ENCODE peak calls at places on chromosomes 5 and 9, in seven cellular contexts. F, K, A, B, V, E and R are unnamed samples.

GRCh38 chr5:175745212-175745611 is 87.3 kb downstream of the HRH2 start:
- DNase-seq in F (no peak), K (no peak), A (no peak), B (no peak), V (no peak), E (no peak), R (no peak)

GRCh38 chr9:120396926-120397325 is 183.0 kb downstream of the CDK5RAP2 start:
- DNase-seq in F (no peak), K (no peak), A (no peak), B (no peak), V (no peak), E (no peak), R (no peak)

GRCh38 chr9:13078164-13078563 is 201.3 kb downstream of the MPDZ start:
- DNase-seq in F (no peak), K (no peak), A (no peak), B (no peak), V (no peak), E (no peak), R (no peak)

GRCh38 chr5:136522217-136522956 is 157.0 kb upstream of the TRPC7 start:
- DNase-seq in F (no peak), K (no peak), A (no peak), B (no peak), V (no peak), E (peak), R (no peak)

GRCh38 chr9:107438211-107439030 is 51.1 kb downstream of the KLF4 start:
- DNase-seq in F (no peak), K (no peak), A (no peak), B (no peak), V (no peak), E (no peak), R (no peak)

GRCh38 chr5:431001-431710 is 11.8 kb upstream of the EXOC3 start:
- DNase-seq in F (no peak), K (no peak), A (peak), B (no peak), V (peak), E (peak), R (peak)

GRCh38 chr9:35287986-35288515 is 126.2 kb downstream of the UNC13B start:
- DNase-seq in F (no peak), K (no peak), A (no peak), B (no peak), V (peak), E (no peak), R (no peak)

GRCh38 chr5:94422819-94423218 is 195.6 kb downstream of the KIAA0825 start:
- DNase-seq in F (no peak), K (no peak), A (peak), B (no peak), V (peak), E (no peak), R (no peak)

GRCh38 chr9:15909297-15909696 is 356.5 kb downstream of the CCDC171 start:
- DNase-seq in F (no peak), K (no peak), A (no peak), B (no peak), V (peak), E (peak), R (no peak)

GRCh38 chr9:95157491-95158151 is 159.9 kb downstream of the FANCC start:
- DNase-seq in F (no peak), K (no peak), A (no peak), B (peak), V (peak), E (peak), R (no peak)

GRCh38 chr9:122498883-122499288 is 11.7 kb upstream of the OR1J2 start:
- DNase-seq in F (no peak), K (no peak), A (peak), B (no peak), V (peak), E (peak), R (peak)

GRCh38 chr5:56696900-56697299 is 118.4 kb upstream of the MAP3K1 start:
- DNase-seq in F (no peak), K (no peak), A (no peak), B (peak), V (peak), E (peak), R (no peak)

GRCh38 chr9:106588601-106589000 is 274.4 kb upstream of the ZNF462 start:
- DNase-seq in F (no peak), K (no peak), A (no peak), B (no peak), V (no peak), E (peak), R (no peak)

GRCh38 chr5:169336234-169336633 is 35.3 kb upstream of the SLIT3 start:
- DNase-seq in F (no peak), K (no peak), A (no peak), B (no peak), V (no peak), E (no peak), R (no peak)

GRCh38 chr5:58545912-58546311 is 37.0 kb upstream of the RAB3C start:
- DNase-seq in F (no peak), K (no peak), A (no peak), B (no peak), V (no peak), E (no peak), R (no peak)

GRCh38 chr5:73437126-73438047 is 11.2 kb downstream of the FOXD1 start:
- DNase-seq in F (no peak), K (no peak), A (peak), B (no peak), V (peak), E (peak), R (no peak)

GRCh38 chr5:52269395-52269794 is 518.3 kb upstream of the ITGA1 start:
- DNase-seq in F (no peak), K (no peak), A (no peak), B (no peak), V (no peak), E (no peak), R (no peak)

GRCh38 chr5:168908207-168908606 is 329.0 kb upstream of the PANK3 start:
- DNase-seq in F (no peak), K (no peak), A (no peak), B (peak), V (no peak), E (peak), R (no peak)

GRCh38 chr9:4762889-4763521 is 22.0 kb upstream of the AK3 start:
- DNase-seq in F (no peak), K (no peak), A (no peak), B (no peak), V (no peak), E (peak), R (no peak)

GRCh38 chr5:128376577-128376976 is 161.5 kb downstream of the FBN2 start:
- DNase-seq in F (no peak), K (no peak), A (no peak), B (no peak), V (no peak), E (no peak), R (no peak)

GRCh38 chr9:132931178-132931735 is 13.2 kb downstream of the TSC1 start:
- DNase-seq in F (no peak), K (no peak), A (no peak), B (no peak), V (peak), E (no peak), R (no peak)

GRCh38 chr5:179268399-179268952 is 76.8 kb downstream of the ADAMTS2 start:
- DNase-seq in F (peak), K (peak), A (no peak), B (no peak), V (no peak), E (no peak), R (no peak)
- TF ChIP-seq CTCF in F (no peak), K (no peak), A (no peak), B (no peak), V (no peak), E (no peak), R (no peak)

DNA sequence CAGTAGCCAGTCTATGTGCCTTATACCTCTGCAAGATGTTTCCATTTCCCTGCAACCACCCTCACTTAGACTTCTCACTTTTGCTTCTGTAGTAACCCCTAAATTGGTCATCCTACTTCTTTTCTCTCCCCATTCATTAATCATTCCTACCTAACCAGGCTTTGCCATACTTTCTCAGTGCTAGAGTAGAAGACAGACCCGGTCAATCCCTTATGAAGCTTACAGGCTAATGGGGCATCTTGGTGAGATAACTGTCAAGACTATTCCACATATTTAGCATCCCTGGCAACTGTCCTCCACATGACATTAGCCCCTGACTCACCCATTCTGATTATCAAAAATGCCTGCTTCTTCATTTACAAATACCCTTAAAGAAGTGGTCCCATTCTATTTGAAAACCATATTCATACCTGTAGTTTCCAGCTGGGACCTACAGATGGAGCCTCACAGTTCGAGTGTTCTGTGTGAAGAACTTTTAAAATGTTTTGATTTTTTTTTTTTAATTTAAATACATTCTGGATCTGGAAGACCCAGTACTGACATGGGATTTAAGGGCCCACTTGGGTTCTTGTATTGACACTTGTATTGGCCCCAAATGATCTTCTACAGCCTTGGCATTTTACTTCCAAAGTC is 21.0 kb downstream of the F2RL2 start:
- DNase-seq in F (no peak), K (no peak), A (no peak), B (no peak), V (peak), E (no peak), R (no peak)
- TF ChIP-seq CTCF in F (no peak), K (no peak), A (peak), B (no peak), V (peak), E (peak), R (no peak)

DNA sequence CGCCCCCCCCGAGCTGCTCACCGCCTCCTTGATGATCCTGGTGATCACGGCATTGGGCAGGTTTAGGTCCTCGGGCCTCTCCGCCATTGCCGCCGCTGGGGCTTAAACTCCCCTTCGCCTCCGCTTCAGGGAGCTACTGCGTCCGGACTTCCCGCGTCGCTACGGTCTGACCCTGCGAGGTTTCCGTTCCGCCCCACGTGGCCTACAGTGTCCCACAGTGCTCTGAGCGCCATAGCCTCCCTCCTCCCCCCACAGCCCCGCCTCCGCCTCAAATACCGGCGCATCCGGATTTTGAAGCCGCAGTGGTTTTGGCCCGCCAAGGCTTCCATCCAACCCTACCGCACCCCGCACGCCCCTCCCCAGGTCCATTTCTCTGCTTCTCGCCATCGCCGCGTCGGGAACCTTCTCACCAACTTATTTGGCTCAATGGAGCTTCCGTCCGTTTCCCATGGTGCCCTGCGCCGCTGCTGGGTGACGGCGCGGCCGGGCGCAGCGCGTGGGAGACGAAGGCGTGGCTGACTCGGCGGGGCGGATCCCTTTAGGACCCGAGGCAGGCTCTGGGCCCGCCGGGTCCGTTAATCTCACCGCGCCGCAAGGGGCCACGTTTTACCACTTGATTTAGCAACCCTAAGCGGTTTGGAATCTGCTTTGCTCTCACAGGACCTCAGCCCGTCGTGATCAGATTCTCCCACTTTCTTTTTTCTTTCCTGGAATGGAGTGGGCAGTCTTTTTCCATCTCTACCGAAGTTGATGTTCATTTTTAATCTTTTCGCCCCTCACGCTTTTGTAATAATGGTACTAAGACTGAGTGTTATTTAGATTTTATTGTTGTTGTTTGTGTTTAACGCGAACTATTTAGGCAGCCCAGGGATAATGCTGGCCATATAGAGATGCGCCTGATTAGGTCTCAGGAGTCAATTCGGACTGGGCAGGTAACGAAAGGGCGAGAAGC is at the start of the genes C9orf43 and POLE3:
- DNase-seq in F (peak), K (peak), A (peak), B (peak), V (peak), E (peak), R (peak)
- TF ChIP-seq CTCF in F (no peak), K (no peak), A (no peak), B (peak), V (peak), E (no peak), R (peak)

DNA sequence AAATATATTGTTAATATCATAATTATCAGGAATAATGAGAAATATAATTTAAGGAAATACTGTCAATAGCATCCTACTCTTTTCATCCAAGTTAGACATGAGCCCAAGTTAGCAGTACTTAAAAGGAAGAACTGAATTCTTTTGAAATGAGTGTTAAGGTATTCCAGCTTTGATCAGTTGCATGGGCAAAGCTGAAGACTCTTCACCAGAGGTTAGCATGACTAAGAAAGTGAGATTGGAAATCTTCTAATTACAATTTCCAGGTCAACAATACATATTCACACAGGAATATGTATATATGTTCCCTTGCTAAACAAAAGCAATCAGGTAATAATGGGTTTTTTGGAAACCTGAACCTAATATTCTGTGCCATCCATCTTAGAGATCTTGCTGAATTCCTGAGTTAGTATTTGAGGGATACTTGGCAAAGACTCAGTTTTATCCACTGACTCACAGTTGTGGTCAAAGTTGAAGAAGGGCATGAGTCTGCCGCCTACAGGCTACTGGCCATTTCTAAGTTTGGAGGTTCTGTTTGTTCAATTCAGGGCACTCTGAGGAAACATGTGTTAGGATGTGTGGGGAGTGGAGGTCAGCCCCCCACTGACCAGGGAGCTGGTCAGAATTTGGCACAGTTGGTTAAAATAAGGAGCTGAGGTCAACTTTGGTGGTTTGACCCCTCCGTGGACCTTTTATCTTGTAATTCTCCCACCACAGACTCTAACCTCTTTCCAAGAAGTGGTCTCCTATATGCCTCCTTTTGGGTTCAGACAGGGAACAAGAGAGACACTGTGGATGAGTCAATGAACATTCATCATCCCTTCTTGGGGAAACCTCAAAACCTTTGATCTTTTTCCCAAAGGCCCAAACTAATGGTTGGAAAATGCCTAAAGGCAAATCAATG is 118.3 kb downstream of the PIK3R1 start:
- DNase-seq in F (no peak), K (no peak), A (peak), B (no peak), V (peak), E (no peak), R (no peak)
- TF ChIP-seq CTCF in F (no peak), K (no peak), A (no peak), B (no peak), V (peak), E (no peak), R (no peak)

GRCh38 chr5:9498541-9499497 is 47.1 kb downstream of the SEMA5A start:
- DNase-seq in F (no peak), K (no peak), A (no peak), B (no peak), V (peak), E (peak), R (peak)
- TF ChIP-seq CTCF in F (no peak), K (no peak), A (no peak), B (peak), V (peak), E (peak), R (peak)

GRCh38 chr5:150214289-150214688 is 24.4 kb downstream of the SLC6A7 start:
- DNase-seq in F (no peak), K (no peak), A (no peak), B (peak), V (peak), E (no peak), R (no peak)
- TF ChIP-seq CTCF in F (no peak), K (no peak), A (no peak), B (peak), V (no peak), E (no peak), R (no peak)